ENCODE peak calls at places on chromosomes 2 and 18, in four cellular contexts. Z, M, F and X are unnamed samples.
A peak's percentile ranks its signal among the peaks of the same experiment; 100 is the strongest.

GRCh38 chr18:3998698-3999333 is 456.3 kb downstream of the DLGAP1 start:
- DNase-seq in Z (peak; percentile 62), M (peak; percentile 56), F (peak; percentile 14), X (peak; percentile 70)

GRCh38 chr2:43129676-43130547 is 96.5 kb downstream of the ZFP36L2 start:
- DNase-seq in Z (no peak), M (no peak), F (peak; percentile 65), X (peak; percentile 56)

GRCh38 chr18:23191952-23192662 is 56.8 kb downstream of the CABLES1 start:
- DNase-seq in Z (peak; percentile 83), M (peak; percentile 86), F (no peak), X (peak; percentile 72)

GRCh38 chr2:68807821-68808266 is 63.4 kb downstream of the BMP10 start:
- DNase-seq in Z (no peak), M (peak; percentile 82), F (no peak), X (peak; percentile 79)

GRCh38 chr2:213885485-213885884 is 525.4 kb upstream of the VWC2L start:
- DNase-seq in Z (no peak), M (no peak), F (no peak), X (no peak)

GRCh38 chr2:174827371-174828369 is 63.4 kb upstream of the CHRNA1 start:
- DNase-seq in Z (no peak), M (no peak), F (no peak), X (no peak)

GRCh38 chr18:50114448-50114847 is 80.5 kb downstream of the MYO5B start:
- DNase-seq in Z (no peak), M (no peak), F (no peak), X (no peak)

GRCh38 chr2:100109986-100110980 is 32.1 kb downstream of the AFF3 start:
- DNase-seq in Z (no peak), M (no peak), F (no peak), X (no peak)

GRCh38 chr2:46887028-46887885 is 28.3 kb downstream of the MCFD2 start:
- DNase-seq in Z (no peak), M (peak; percentile 57), F (no peak), X (peak; percentile 59)

GRCh38 chr18:9946831-9947230 is 33.0 kb downstream of the VAPA start:
- DNase-seq in Z (no peak), M (no peak), F (no peak), X (peak; percentile 34)

GRCh38 chr2:28643324-28643723 is 108.3 kb upstream of the PPP1CB start:
- DNase-seq in Z (no peak), M (no peak), F (peak; percentile 66), X (no peak)

GRCh38 chr2:8307779-8308178 is 374.1 kb upstream of the ID2 start:
- DNase-seq in Z (no peak), M (no peak), F (no peak), X (no peak)

GRCh38 chr18:59839931-59840685 is 59.7 kb upstream of the PMAIP1 start:
- DNase-seq in Z (no peak), M (no peak), F (no peak), X (no peak)

GRCh38 chr2:7639476-7639875 is 722.3 kb downstream of the RNF144A start:
- DNase-seq in Z (no peak), M (no peak), F (peak; percentile 16), X (no peak)

GRCh38 chr18:12299862-12300261 is 8.2 kb upstream of the TUBB6 start:
- DNase-seq in Z (no peak), M (no peak), F (no peak), X (no peak)

GRCh38 chr2:39593439-39594393 is 72.0 kb upstream of the TMEM178A start:
- DNase-seq in Z (peak; percentile 74), M (peak; percentile 85), F (peak; percentile 56), X (peak; percentile 91)

GRCh38 chr2:188725981-188726380 is 248.2 kb upstream of the COL3A1 start:
- DNase-seq in Z (no peak), M (peak; percentile 64), F (no peak), X (peak; percentile 82)

GRCh38 chr2:227406177-227407031 is 18.7 kb upstream of the SCYGR1 start:
- DNase-seq in Z (peak; percentile 91), M (peak; percentile 98), F (peak; percentile 99), X (peak; percentile 99)

GRCh38 chr2:168336786-168337388 is 89.5 kb upstream of the STK39 start:
- DNase-seq in Z (no peak), M (no peak), F (peak; percentile 69), X (no peak)

GRCh38 chr2:98912221-98912851 is 23.7 kb downstream of the CRACDL start:
- DNase-seq in Z (peak; percentile 78), M (peak; percentile 38), F (no peak), X (peak; percentile 88)

GRCh38 chr2:151928380-151928779 is 100.2 kb upstream of the ARL5A start:
- DNase-seq in Z (no peak), M (peak; percentile 23), F (peak; percentile 23), X (peak; percentile 2)

GRCh38 chr2:97747285-97747684 is 33.9 kb downstream of the ZAP70 start:
- DNase-seq in Z (no peak), M (no peak), F (no peak), X (no peak)

GRCh38 chr2:178478102-178478441 is 328 bp downstream of the FKBP7 start:
- DNase-seq in Z (no peak), M (no peak), F (no peak), X (peak; percentile 23)

GRCh38 chr2:231334981-231335380 is 60.5 kb upstream of the B3GNT7 start:
- DNase-seq in Z (no peak), M (no peak), F (no peak), X (no peak)

GRCh38 chr2:127622561-127623387 is 23.2 kb upstream of the GPR17 start:
- DNase-seq in Z (peak; percentile 31), M (no peak), F (no peak), X (no peak)

GRCh38 chr2:71619230-71619741 is 165.9 kb downstream of the DYSF start:
- DNase-seq in Z (peak; percentile 55), M (no peak), F (no peak), X (no peak)

GRCh38 chr18:63152096-63152495 is 167.5 kb downstream of the BCL2 start:
- DNase-seq in Z (no peak), M (no peak), F (no peak), X (no peak)

GRCh38 chr2:39178756-39179155 is 57.9 kb upstream of the SOS1 start:
- DNase-seq in Z (no peak), M (no peak), F (no peak), X (no peak)

GRCh38 chr18:34809697-34810096 is 99.6 kb downstream of the DTNA start:
- DNase-seq in Z (peak; percentile 58), M (peak; percentile 79), F (peak; percentile 52), X (peak; percentile 72)

GRCh38 chr2:9821805-9822445 is 21.3 kb upstream of the TAF1B start:
- DNase-seq in Z (peak; percentile 42), M (no peak), F (no peak), X (no peak)

GRCh38 chr2:239466046-239466754 is 65.4 kb upstream of the HDAC4 start:
- DNase-seq in Z (peak; percentile 43), M (no peak), F (no peak), X (no peak)

GRCh38 chr2:196808281-196808680 is 874 bp downstream of the C2orf66 start:
- DNase-seq in Z (no peak), M (peak; percentile 16), F (no peak), X (peak; percentile 28)

GRCh38 chr2:42974697-42975357 is 182.4 kb upstream of the HAAO start:
- DNase-seq in Z (peak; percentile 85), M (peak; percentile 79), F (peak; percentile 97), X (peak; percentile 82)

GRCh38 chr2:233242231-233242917 is 9.1 kb upstream of the ATG16L1 start:
- DNase-seq in Z (no peak), M (no peak), F (no peak), X (peak; percentile 59)

GRCh38 chr2:141195087-141195486 is 935.7 kb downstream of the LRP1B start:
- DNase-seq in Z (no peak), M (no peak), F (no peak), X (no peak)

GRCh38 chr2:218856896-218857243 is 2.7 kb upstream of the WNT6 start:
- DNase-seq in Z (no peak), M (no peak), F (no peak), X (no peak)

GRCh38 chr18:50340078-50340477 is 34.8 kb upstream of the SKA1 start:
- DNase-seq in Z (no peak), M (no peak), F (no peak), X (no peak)

GRCh38 chr2:156598563-156598962 is 162.4 kb downstream of the GPD2 start:
- DNase-seq in Z (no peak), M (no peak), F (no peak), X (no peak)

GRCh38 chr2:156601840-156602551 is 165.8 kb downstream of the GPD2 start:
- DNase-seq in Z (no peak), M (no peak), F (no peak), X (no peak)

GRCh38 chr2:156602552-156602933 is 166.4 kb downstream of the GPD2 start:
- DNase-seq in Z (no peak), M (no peak), F (no peak), X (no peak)
- H3K4me3 ChIP-seq in Z (no peak overlapping the region), M (no peak overlapping the region), F (no peak overlapping the region), X (no peak overlapping the region)

DNA sequence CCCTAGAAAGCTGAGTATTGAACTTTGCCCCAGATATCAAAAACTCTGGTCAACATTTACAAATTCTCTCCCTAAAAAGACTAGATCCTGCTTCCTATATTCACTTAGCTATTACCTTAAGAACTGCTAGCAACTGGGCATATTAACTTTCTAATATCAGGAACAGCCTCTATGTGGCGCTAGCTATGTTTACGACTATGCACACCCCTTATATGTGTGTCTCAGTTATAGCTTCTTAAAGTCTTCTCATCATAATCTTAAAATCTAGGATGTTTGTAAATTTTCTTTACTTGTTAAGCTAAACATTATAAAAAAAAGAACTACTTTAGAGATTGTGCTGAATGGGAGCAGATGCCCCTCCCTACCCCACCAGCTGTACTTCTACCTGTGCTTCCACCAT is 1.7 kb upstream of the STAMBP start:
- DNase-seq in Z (no peak), M (peak; percentile 56), F (no peak), X (peak; percentile 69)
- TF ChIP-seq CTCF in Z (no peak), M (peak; percentile 55), F (peak; percentile 45), X (peak; percentile 52)

GRCh38 chr2:236173734-236174607 is 5.8 kb upstream of the GBX2 start:
- DNase-seq in Z (no peak), M (no peak), F (no peak), X (no peak)

GRCh38 chr2:236171213-236172201 is 3.3 kb upstream of the GBX2 start:
- DNase-seq in Z (no peak), M (no peak), F (no peak), X (no peak)

GRCh38 chr2:236170678-236171212 is 2.6 kb upstream of the GBX2 start:
- DNase-seq in Z (no peak), M (no peak), F (no peak), X (no peak)

GRCh38 chr2:236172866-236173733 is 4.9 kb upstream of the GBX2 start:
- DNase-seq in Z (no peak), M (no peak), F (peak; percentile 59), X (no peak)

DNA sequence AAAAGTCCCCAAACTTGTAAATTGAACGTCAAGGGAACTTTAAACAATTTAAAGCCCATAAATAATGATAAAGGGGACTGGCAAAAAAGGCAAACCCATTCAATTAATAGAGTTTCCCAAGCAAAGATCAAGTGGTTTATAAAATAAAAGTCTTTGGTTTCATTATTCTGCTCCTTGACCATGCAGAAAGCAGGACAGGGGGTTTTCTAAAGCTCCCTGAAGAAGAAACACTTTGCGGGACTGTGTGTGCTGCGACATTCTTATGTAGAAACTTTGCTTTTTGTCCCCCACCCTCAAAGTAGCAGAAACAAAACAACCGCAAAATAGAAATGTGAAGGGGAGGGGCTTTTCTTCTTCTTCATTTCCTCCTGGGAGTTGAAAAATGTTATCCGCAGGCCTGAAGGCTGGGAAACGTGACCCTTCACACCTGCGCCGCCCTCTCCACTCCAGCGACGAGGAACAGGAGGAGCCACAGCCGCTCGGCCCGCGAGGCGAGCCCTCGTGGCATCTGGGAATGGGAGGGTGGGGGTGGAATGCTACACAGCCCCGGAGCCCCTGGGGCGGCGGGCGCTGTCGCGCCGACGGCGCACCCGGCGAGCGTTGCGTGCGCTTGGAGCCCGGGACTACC is 4.2 kb upstream of the GBX2 start:
- DNase-seq in Z (no peak), M (no peak), F (no peak), X (no peak)
- H3K4me3 ChIP-seq in Z (no peak overlapping the region), M (no peak overlapping the region), F (no peak overlapping the region), X (no peak overlapping the region)

GRCh38 chr2:11028407-11028916 is 116.7 kb downstream of the KCNF1 start:
- DNase-seq in Z (no peak), M (no peak), F (no peak), X (no peak)
- TF ChIP-seq CTCF in Z (no peak), M (no peak), F (peak; percentile 60), X (no peak)